ENCODE peak calls at places on chromosomes 4 and X, in six cellular contexts. H, R, A, W, M and V are unnamed samples.

GRCh38 chrX:9396930-9397329 is 67.9 kb upstream of the TBL1X start:
- ATAC-seq in H (peak), R (peak), A (no peak), W (no peak), M (peak), V (no peak)

GRCh38 chrX:53072418-53073114 is 9.6 kb upstream of the TSPYL2 start:
- ATAC-seq in H (peak), R (peak), A (peak), W (peak), M (no peak), V (no peak)

GRCh38 chr4:139099366-139099982 is 77.5 kb downstream of the ELF2 start:
- ATAC-seq in H (peak), R (peak), A (peak), W (peak), M (peak), V (peak)

GRCh38 chrX:28609917-28610613 is 22.8 kb downstream of the IL1RAPL1 start:
- ATAC-seq in H (no peak), R (no peak), A (no peak), W (no peak), M (no peak), V (no peak)

GRCh38 chrX:31255310-31256033 is 183.6 kb upstream of the FTHL17 start:
- ATAC-seq in H (no peak), R (no peak), A (no peak), W (no peak), M (no peak), V (no peak)

GRCh38 chrX:43870011-43870410 is 12.2 kb downstream of the MAOB start:
- ATAC-seq in H (no peak), R (no peak), A (no peak), W (no peak), M (no peak), V (no peak)

GRCh38 chr4:114132830-114133229 is 153.4 kb upstream of the ARSJ start:
- ATAC-seq in H (peak), R (peak), A (no peak), W (peak), M (no peak), V (no peak)

GRCh38 chr4:13654158-13654797 is 26.8 kb upstream of the BOD1L1 start:
- ATAC-seq in H (peak), R (peak), A (peak), W (peak), M (peak), V (peak)

GRCh38 chr4:7135389-7135746 is 57.0 kb upstream of the SORCS2 start:
- ATAC-seq in H (peak), R (peak), A (no peak), W (peak), M (peak), V (no peak)

GRCh38 chr4:35525192-35525978 is 718.9 kb downstream of the ARAP2 start:
- ATAC-seq in H (no peak), R (peak), A (no peak), W (peak), M (no peak), V (no peak)

GRCh38 chrX:103329991-103330390 is at the start of gene TCEAL7:
- ATAC-seq in H (no peak), R (no peak), A (no peak), W (no peak), M (peak), V (peak)

GRCh38 chr4:147717878-147718277 is 14.0 kb upstream of the ARHGAP10 start:
- ATAC-seq in H (no peak), R (no peak), A (no peak), W (peak), M (no peak), V (no peak)

GRCh38 chr4:139845481-139846093 is 180.0 kb downstream of the MGST2 start:
- ATAC-seq in H (no peak), R (no peak), A (no peak), W (no peak), M (no peak), V (no peak)

DNA sequence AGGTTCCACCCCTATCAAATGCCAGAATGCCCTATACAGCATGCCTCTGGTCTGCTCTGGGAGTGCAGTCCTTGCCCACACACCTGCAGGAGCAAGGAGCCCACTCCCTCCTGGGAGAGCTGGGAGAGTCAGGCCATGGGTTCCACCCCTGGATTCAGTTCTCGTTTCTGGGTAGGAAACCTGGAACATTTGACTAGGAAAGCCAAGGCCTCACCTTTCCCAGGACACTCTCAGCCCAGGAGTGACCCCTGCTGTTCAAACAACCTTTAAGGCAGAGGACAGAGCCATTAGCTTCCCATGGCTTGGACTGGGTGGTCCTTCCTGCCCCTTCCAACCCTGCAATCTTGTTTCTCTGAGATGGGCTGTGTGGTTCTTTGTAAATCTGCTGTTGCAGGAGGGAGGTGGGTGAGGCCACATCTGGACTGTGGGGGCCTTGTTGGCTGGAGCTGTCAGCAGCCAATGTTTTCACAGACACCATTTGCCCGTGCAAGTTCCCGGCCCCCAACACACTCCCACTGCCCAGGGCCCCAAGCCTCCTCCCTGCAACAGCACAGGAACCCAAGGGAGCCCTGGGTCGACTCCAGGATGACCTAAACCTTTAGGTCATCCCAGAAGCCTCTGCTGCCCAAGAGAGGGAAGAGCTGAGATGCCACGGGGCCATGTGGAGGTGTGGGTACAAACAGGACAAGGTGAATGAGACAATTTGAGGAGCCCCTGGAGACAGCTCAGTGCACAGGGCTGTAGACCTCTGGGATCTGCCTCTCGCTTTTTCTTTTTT is 104.4 kb downstream of the PJA1 start:
- ATAC-seq in H (peak), R (peak), A (peak), W (no peak), M (peak), V (peak)
- TF ChIP-seq CTCF in H (no peak), R (peak), A (peak), W (peak), M (peak), V (peak)

DNA sequence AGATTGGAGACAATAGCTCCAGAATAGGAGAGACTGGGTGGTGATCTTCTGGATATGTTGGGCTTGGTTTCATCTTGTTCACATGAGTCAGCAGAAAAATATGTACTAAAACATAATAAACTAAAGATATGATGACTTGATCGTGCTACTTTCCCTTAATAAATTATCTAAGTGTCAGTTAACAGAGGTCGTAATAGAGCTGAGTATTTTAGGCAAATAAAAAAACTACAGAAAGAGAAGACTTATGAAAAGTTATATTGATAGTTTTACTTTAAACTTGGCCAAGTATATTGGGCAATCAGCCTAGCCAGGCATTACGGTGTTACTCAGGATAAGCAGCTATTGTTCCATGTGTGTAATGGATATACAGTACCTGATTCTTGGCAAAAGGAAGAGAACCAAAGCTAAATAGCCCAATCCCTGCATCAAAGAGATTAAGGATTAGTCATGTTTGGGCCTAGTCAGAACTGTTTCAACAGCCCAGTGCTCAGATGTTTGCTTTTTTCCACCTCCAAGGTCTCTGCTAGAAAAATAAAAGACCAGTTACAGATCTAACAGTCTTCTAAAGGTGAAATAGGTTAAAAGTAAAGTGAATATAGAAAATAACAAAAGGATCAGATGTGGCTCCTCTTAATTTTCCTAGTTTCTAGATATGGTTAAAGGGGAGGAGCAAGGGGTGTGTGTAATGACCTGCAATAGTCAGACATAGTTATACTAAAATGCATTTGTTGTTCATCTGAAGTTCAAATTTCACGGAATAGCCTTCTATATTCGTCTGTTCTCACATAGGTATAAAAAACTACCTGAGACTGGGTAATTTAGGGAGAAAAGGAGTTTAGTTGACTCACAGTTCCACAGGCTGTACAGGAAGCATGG is 262.6 kb downstream of the ADGRL3 start:
- ATAC-seq in H (peak), R (peak), A (no peak), W (no peak), M (no peak), V (no peak)
- H3K4me3 ChIP-seq in H (no peak), R (no peak), A (no peak), W (no peak), M (no peak), V (no peak)

DNA sequence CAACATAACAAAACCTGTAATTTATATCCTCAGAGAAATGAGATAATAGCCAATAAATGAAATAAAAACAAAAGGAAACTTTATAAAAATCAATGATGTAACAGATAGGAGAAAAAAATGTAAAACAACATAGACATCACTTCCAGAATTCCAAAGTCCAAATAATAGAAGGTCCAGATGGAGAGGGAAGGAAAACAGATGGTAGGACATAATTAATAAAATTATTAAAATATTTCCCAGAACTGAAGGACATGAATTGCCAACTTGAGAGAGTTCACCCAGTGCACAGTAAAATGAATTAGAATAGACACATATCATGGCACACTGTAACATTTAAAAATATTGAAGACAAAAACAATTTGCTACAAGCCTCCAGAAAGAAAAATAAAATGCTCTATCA is 226.6 kb downstream of the FSTL5 start:
- ATAC-seq in H (no peak), R (no peak), A (no peak), W (no peak), M (no peak), V (no peak)
- TF ChIP-seq EP300 in H (no peak), R (no peak), A (no peak), W (no peak), M (no peak), V (no peak)

GRCh38 chr4:160372390-160372789 is 1269.5 kb downstream of the RAPGEF2 start:
- ATAC-seq in H (no peak), R (no peak), A (no peak), W (no peak), M (no peak), V (no peak)
- TF ChIP-seq CTCF in H (no peak), R (no peak), A (no peak), W (no peak), M (no peak), V (no peak)

DNA sequence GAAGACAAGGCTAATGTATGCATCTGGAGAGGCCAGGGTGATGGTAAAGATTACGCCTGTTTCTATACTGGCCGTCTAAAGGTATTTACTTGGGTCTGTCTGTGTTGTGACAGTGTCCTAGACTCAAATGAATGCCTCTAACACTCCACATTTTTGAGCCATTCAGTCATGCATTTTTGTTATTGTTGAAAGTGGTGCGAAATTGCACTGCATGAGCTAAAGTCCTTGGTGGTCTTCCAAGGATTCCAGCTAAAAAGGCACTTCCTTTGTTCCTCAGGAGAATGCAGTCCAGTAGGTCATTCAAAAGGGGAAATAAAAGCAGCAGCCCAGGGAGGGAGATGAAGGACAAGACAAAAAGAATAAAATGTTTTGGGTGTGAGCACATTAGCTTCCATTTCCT is 3.0 kb downstream of the GPC4 start:
- ATAC-seq in H (no peak), R (no peak), A (no peak), W (no peak), M (no peak), V (no peak)
- H3K4me3 ChIP-seq in H (no peak), R (no peak), A (no peak), W (no peak), M (no peak), V (peak)

GRCh38 chrX:68685722-68686683 is 38.5 kb downstream of the STARD8 start:
- ATAC-seq in H (peak), R (no peak), A (peak), W (peak), M (peak), V (peak)
- TF ChIP-seq EP300 in H (no peak), R (no peak), A (peak), W (no peak), M (no peak), V (no peak)